ENCODE peak calls at places on chromosomes 7 and 10, in nine cellular contexts. R is foreskin fibroblast; N is PC-3; Z is SK-N-DZ; O is RKO; L is T-helper 2 cell; T is activated CD4-positive, alpha-beta memory T cell treated with anti-CD3 and anti-CD28 coated beads, Interleukin-2, amount 10 ng/mL, durations not matched to agents 7 days and 5 days; X is amniotic stem cell; B is head of caudate nucleus. D is an unnamed sample.

GRCh38 chr10:19576576-19576975 is 239.7 kb upstream of the PLXDC2 start:
- DNase-seq in T (no peak), R (no peak), Z (no peak), L (no peak), B (no peak), X (no peak), N (no peak), O (no peak), D (no peak)

GRCh38 chr7:139669106-139670061 is 108.4 kb downstream of the HIPK2 start:
- DNase-seq in X (no peak), R (no peak), L (no peak), O (no peak), N (no peak), T (no peak), B (no peak), Z (peak), D (no peak)

GRCh38 chr7:471866-472639 is 47.6 kb downstream of the PDGFA start:
- DNase-seq in X (peak), R (peak), N (peak), B (peak), Z (no peak), T (no peak), O (no peak), L (no peak), D (no peak)

GRCh38 chr10:62063795-62064472 is 162.4 kb downstream of the ARID5B start:
- DNase-seq in O (no peak), Z (no peak), R (peak), L (no peak), B (no peak), N (no peak), X (no peak), T (no peak), D (no peak)

GRCh38 chr7:142248-142955 is 50.0 kb upstream of the FAM20C start:
- DNase-seq in R (peak), L (no peak), N (no peak), Z (no peak), X (no peak), O (no peak), T (no peak), B (no peak), D (peak)

GRCh38 chr10:122856902-122857301 is 11.2 kb upstream of the CUZD1 start:
- DNase-seq in R (peak), L (no peak), T (no peak), X (no peak), N (no peak), O (no peak), B (no peak), Z (no peak), D (no peak)

GRCh38 chr10:15436696-15437095 is 65.6 kb upstream of the FAM171A1 start:
- DNase-seq in N (peak), X (peak), R (no peak), L (peak), O (peak), Z (no peak), T (no peak), B (no peak), D (no peak)

GRCh38 chr10:21134645-21135395 is 237.7 kb upstream of the NEBL start:
- DNase-seq in R (peak), O (no peak), X (no peak), L (no peak), Z (no peak), T (no peak), N (peak), B (no peak), D (no peak)

GRCh38 chr10:3652886-3653285 is 132.1 kb downstream of the KLF6 start:
- DNase-seq in B (no peak), N (no peak), O (no peak), Z (no peak), X (no peak), L (peak), R (no peak), T (peak), D (no peak)

GRCh38 chr10:3196971-3197353 is 24.4 kb upstream of the PITRM1 start:
- DNase-seq in T (no peak), Z (no peak), N (no peak), R (no peak), X (no peak), L (no peak), B (no peak), O (no peak), D (no peak)

GRCh38 chr10:59432207-59432900 is 70.0 kb upstream of the FAM13C start:
- DNase-seq in R (peak), O (peak), L (no peak), N (peak), X (no peak), Z (no peak), T (no peak), B (no peak), D (no peak)

GRCh38 chr10:93745411-93746065 is 12.2 kb upstream of the LGI1 start:
- DNase-seq in O (no peak), L (no peak), B (no peak), T (no peak), X (peak), N (peak), Z (no peak), R (peak), D (no peak)

GRCh38 chr7:135326636-135327280 is 93.1 kb downstream of the STRA8 start:
- DNase-seq in R (peak), B (no peak), Z (no peak), N (no peak), T (no peak), X (no peak), L (no peak), O (no peak), D (no peak)

GRCh38 chr7:150322833-150323681 is at the start of the genes ACTR3C and LRRC61:
- DNase-seq in L (peak), R (no peak), X (no peak), B (no peak), Z (peak), T (peak), O (peak), N (peak), D (peak)

GRCh38 chr10:25682203-25682950 is 251.7 kb upstream of the MYO3A start:
- DNase-seq in N (no peak), Z (peak), L (no peak), T (no peak), X (no peak), B (peak), O (peak), R (no peak), D (peak)